ENCODE peak calls at places on chromosome 1, in six cellular contexts. One of them, this sample, is unnamed.

GRCh38 chr1:23980725-23981063 is 567 bp upstream of the SRSF10 start:
- DNase-seq in mesendoderm: peak
- DNase-seq in Jurkat, Clone E6-1: no peak
- DNase-seq in heart right ventricle: no peak
- DNase-seq in aorta: no peak
- DNase-seq in adrenal gland: peak
- DNase-seq in this sample: no peak

GRCh38 chr1:147390185-147390542 is 147.7 kb downstream of the CHD1L start:
- DNase-seq in aorta: no peak
- DNase-seq in heart right ventricle: no peak
- DNase-seq in mesendoderm: no peak
- DNase-seq in adrenal gland: no peak
- DNase-seq in Jurkat, Clone E6-1: no peak
- DNase-seq in this sample: no peak

GRCh38 chr1:28248273-28249012 is 10.9 kb upstream of the SESN2 start:
- DNase-seq in mesendoderm: peak
- DNase-seq in Jurkat, Clone E6-1: peak
- DNase-seq in aorta: peak
- DNase-seq in adrenal gland: peak
- DNase-seq in heart right ventricle: peak
- DNase-seq in this sample: peak

GRCh38 chr1:205346956-205347574 is 9.7 kb downstream of the KLHDC8A start:
- DNase-seq in mesendoderm: peak
- DNase-seq in adrenal gland: no peak
- DNase-seq in aorta: no peak
- DNase-seq in heart right ventricle: no peak
- DNase-seq in Jurkat, Clone E6-1: no peak
- DNase-seq in this sample: no peak

GRCh38 chr1:53625049-53625448 is 113.9 kb downstream of the GLIS1 start:
- DNase-seq in Jurkat, Clone E6-1: no peak
- DNase-seq in adrenal gland: no peak
- DNase-seq in mesendoderm: no peak
- DNase-seq in aorta: peak
- DNase-seq in heart right ventricle: no peak
- DNase-seq in this sample: no peak

GRCh38 chr1:64171797-64172281 is 31.6 kb upstream of the UBE2U start:
- DNase-seq in mesendoderm: peak
- DNase-seq in heart right ventricle: no peak
- DNase-seq in aorta: no peak
- DNase-seq in Jurkat, Clone E6-1: peak
- DNase-seq in adrenal gland: no peak
- DNase-seq in this sample: no peak

GRCh38 chr1:147840909-147841308 is 61.7 kb upstream of the GJA8 start:
- DNase-seq in mesendoderm: peak
- DNase-seq in aorta: no peak
- DNase-seq in heart right ventricle: no peak
- DNase-seq in Jurkat, Clone E6-1: no peak
- DNase-seq in adrenal gland: no peak
- DNase-seq in this sample: no peak

GRCh38 chr1:91427741-91428140 is 23.1 kb upstream of the HFM1 start:
- DNase-seq in adrenal gland: no peak
- DNase-seq in heart right ventricle: no peak
- DNase-seq in aorta: no peak
- DNase-seq in mesendoderm: no peak
- DNase-seq in Jurkat, Clone E6-1: no peak
- DNase-seq in this sample: no peak

GRCh38 chr1:159250817-159251216 is 46.1 kb downstream of the ACKR1 start:
- DNase-seq in mesendoderm: peak
- DNase-seq in adrenal gland: no peak
- DNase-seq in aorta: no peak
- DNase-seq in Jurkat, Clone E6-1: no peak
- DNase-seq in heart right ventricle: no peak
- DNase-seq in this sample: no peak

GRCh38 chr1:233261206-233261605 is 34.3 kb downstream of the PCNX2 start:
- DNase-seq in mesendoderm: no peak
- DNase-seq in aorta: no peak
- DNase-seq in heart right ventricle: no peak
- DNase-seq in Jurkat, Clone E6-1: no peak
- DNase-seq in adrenal gland: no peak
- DNase-seq in this sample: no peak

GRCh38 chr1:7388141-7388487 is 383.0 kb upstream of the VAMP3 start:
- DNase-seq in adrenal gland: peak
- DNase-seq in Jurkat, Clone E6-1: no peak
- DNase-seq in mesendoderm: no peak
- DNase-seq in aorta: peak
- DNase-seq in heart right ventricle: peak
- DNase-seq in this sample: peak

GRCh38 chr1:246297314-246298273 is 209.5 kb downstream of the SMYD3 start:
- DNase-seq in aorta: no peak
- DNase-seq in mesendoderm: no peak
- DNase-seq in heart right ventricle: no peak
- DNase-seq in Jurkat, Clone E6-1: no peak
- DNase-seq in adrenal gland: no peak
- DNase-seq in this sample: no peak

GRCh38 chr1:20587639-20588017 is 1.3 kb upstream of the CDA start:
- DNase-seq in aorta: no peak
- DNase-seq in heart right ventricle: no peak
- DNase-seq in Jurkat, Clone E6-1: no peak
- DNase-seq in adrenal gland: no peak
- DNase-seq in mesendoderm: no peak
- DNase-seq in this sample: no peak

GRCh38 chr1:80401757-80402156 is 1395.2 kb upstream of the ADGRL4 start:
- DNase-seq in heart right ventricle: no peak
- DNase-seq in Jurkat, Clone E6-1: no peak
- DNase-seq in aorta: no peak
- DNase-seq in adrenal gland: no peak
- DNase-seq in mesendoderm: no peak
- DNase-seq in this sample: no peak

GRCh38 chr1:212247179-212247721 is 38.0 kb upstream of the PPP2R5A start:
- DNase-seq in heart right ventricle: no peak
- DNase-seq in mesendoderm: no peak
- DNase-seq in adrenal gland: peak
- DNase-seq in Jurkat, Clone E6-1: no peak
- DNase-seq in aorta: no peak
- DNase-seq in this sample: no peak

GRCh38 chr1:247825362-247825761 is 1.4 kb upstream of the OR14A16 start:
- DNase-seq in aorta: no peak
- DNase-seq in heart right ventricle: no peak
- DNase-seq in Jurkat, Clone E6-1: no peak
- DNase-seq in adrenal gland: no peak
- DNase-seq in mesendoderm: no peak
- DNase-seq in this sample: no peak

GRCh38 chr1:54842206-54842915 is 41.2 kb upstream of the TTC22 start:
- DNase-seq in Jurkat, Clone E6-1: no peak
- DNase-seq in mesendoderm: no peak
- DNase-seq in heart right ventricle: no peak
- DNase-seq in aorta: no peak
- DNase-seq in adrenal gland: no peak
- DNase-seq in this sample: no peak

GRCh38 chr1:173127369-173128307 is 76.9 kb upstream of the TNFSF18 start:
- DNase-seq in adrenal gland: no peak
- DNase-seq in aorta: no peak
- DNase-seq in heart right ventricle: no peak
- DNase-seq in mesendoderm: no peak
- DNase-seq in Jurkat, Clone E6-1: no peak
- DNase-seq in this sample: peak

GRCh38 chr1:200670215-200671118 is 760 bp upstream of the DDX59 start:
- DNase-seq in Jurkat, Clone E6-1: peak
- DNase-seq in aorta: no peak
- DNase-seq in heart right ventricle: peak
- DNase-seq in adrenal gland: peak
- DNase-seq in mesendoderm: peak
- DNase-seq in this sample: peak

GRCh38 chr1:47405697-47406096 is 10.4 kb upstream of the FOXE3 start:
- DNase-seq in mesendoderm: peak
- DNase-seq in adrenal gland: no peak
- DNase-seq in aorta: no peak
- DNase-seq in Jurkat, Clone E6-1: no peak
- DNase-seq in heart right ventricle: no peak
- DNase-seq in this sample: no peak

GRCh38 chr1:30525980-30526651 is 197.3 kb downstream of the MATN1 start:
- DNase-seq in Jurkat, Clone E6-1: no peak
- DNase-seq in aorta: peak
- DNase-seq in adrenal gland: peak
- DNase-seq in mesendoderm: peak
- DNase-seq in heart right ventricle: peak
- DNase-seq in this sample: no peak

GRCh38 chr1:204435886-204436271 is 24.3 kb upstream of the PPP1R15B start:
- DNase-seq in heart right ventricle: no peak
- DNase-seq in adrenal gland: no peak
- DNase-seq in mesendoderm: no peak
- DNase-seq in Jurkat, Clone E6-1: no peak
- DNase-seq in aorta: no peak
- DNase-seq in this sample: no peak

GRCh38 chr1:16420719-16421118 is 16.5 kb downstream of the SPATA21 start:
- DNase-seq in adrenal gland: no peak
- DNase-seq in Jurkat, Clone E6-1: peak
- DNase-seq in heart right ventricle: no peak
- DNase-seq in mesendoderm: no peak
- DNase-seq in aorta: no peak
- DNase-seq in this sample: no peak

GRCh38 chr1:41474490-41475271 is 9.8 kb downstream of the EDN2 start:
- DNase-seq in aorta: peak
- DNase-seq in mesendoderm: peak
- DNase-seq in Jurkat, Clone E6-1: no peak
- DNase-seq in heart right ventricle: peak
- DNase-seq in adrenal gland: peak
- DNase-seq in this sample: no peak

GRCh38 chr1:190474010-190474409 is 3.7 kb downstream of the BRINP3 start:
- DNase-seq in adrenal gland: no peak
- DNase-seq in aorta: no peak
- DNase-seq in Jurkat, Clone E6-1: no peak
- DNase-seq in mesendoderm: no peak
- DNase-seq in heart right ventricle: no peak
- DNase-seq in this sample: no peak
- H3K4me3 ChIP-seq in adrenal gland: no peak
- H3K4me3 ChIP-seq in aorta: no peak
- H3K4me3 ChIP-seq in Jurkat, Clone E6-1: no peak
- H3K4me3 ChIP-seq in mesendoderm: no peak
- H3K4me3 ChIP-seq in heart right ventricle: no peak
- H3K4me3 ChIP-seq in this sample: no peak

DNA sequence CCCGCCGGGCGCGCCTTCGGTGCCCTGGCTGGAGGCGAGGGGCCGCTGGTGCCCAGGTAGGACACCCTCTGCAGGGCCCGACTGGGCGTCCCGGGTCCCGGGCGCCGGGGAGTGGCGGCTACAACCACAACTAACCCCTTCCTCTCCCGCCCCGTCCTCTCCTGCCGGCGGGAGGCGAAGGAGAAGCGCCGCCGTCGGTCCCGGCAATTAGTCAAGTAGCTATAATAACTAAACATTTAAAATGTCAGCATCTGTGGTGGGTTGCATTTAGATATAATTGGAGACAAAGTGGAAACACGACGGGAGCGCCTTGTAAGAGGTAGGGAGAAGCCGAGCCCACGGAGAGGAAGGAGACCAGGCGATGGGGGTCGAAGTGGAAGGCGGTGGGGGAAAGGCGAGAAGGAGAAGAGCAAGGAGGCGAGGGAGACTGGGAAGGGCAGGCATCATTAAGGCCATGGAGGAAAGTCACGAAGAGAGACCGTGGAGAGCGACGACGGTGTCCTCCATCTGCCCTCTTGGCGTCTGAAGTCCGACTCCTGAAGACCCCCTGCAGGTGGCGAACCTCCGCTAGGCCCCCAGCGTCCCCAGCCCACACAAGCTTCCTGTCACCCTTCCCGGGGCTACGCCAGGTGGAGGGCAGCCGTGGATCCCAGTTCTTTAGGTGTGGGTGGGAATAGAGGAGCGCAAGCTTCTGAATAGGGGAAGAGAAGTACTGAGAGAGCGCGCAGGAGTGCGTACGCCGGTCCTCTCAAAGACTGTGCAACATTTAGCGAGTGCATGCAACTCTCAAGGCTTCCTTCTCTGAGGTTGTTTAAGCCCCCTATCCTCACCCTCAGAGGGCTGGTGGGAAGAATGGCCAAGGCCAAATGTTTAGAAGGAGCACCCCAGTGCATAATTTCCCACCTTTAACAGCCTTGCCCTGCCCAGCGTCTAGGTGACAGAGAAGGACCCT is 1.6 kb downstream of the CNIH3 start:
- DNase-seq in heart right ventricle: no peak
- DNase-seq in Jurkat, Clone E6-1: no peak
- DNase-seq in aorta: no peak
- DNase-seq in adrenal gland: no peak
- DNase-seq in mesendoderm: peak
- DNase-seq in this sample: no peak
- H3K4me3 ChIP-seq in heart right ventricle: no peak
- H3K4me3 ChIP-seq in Jurkat, Clone E6-1: no peak
- H3K4me3 ChIP-seq in aorta: no peak
- H3K4me3 ChIP-seq in adrenal gland: no peak
- H3K4me3 ChIP-seq in mesendoderm: peak
- H3K4me3 ChIP-seq in this sample: no peak

DNA sequence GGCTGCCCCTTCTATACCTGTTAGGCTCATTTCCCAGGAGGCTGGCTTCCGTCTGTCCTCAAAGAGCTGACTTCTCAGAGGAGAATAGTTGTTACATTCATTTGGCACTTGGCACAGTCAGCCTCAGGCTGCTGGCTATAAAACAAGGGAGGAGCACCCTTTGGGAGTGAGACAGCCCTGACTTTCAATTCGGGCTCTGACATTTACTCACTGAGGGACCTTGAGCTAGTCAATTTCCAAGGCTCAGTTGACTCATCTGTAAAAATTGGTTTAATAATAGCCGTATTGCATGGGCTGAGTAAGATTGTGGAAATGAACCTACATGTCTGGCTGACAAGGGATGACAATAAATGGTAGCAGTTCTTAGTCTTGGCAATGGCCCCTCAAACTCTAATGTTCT is 13.7 kb downstream of the ALX3 start:
- DNase-seq in heart right ventricle: no peak
- DNase-seq in adrenal gland: peak
- DNase-seq in mesendoderm: no peak
- DNase-seq in Jurkat, Clone E6-1: no peak
- DNase-seq in aorta: peak
- DNase-seq in this sample: no peak
- H3K4me3 ChIP-seq in heart right ventricle: no peak
- H3K4me3 ChIP-seq in adrenal gland: no peak
- H3K4me3 ChIP-seq in mesendoderm: no peak
- H3K4me3 ChIP-seq in Jurkat, Clone E6-1: no peak
- H3K4me3 ChIP-seq in aorta: no peak
- H3K4me3 ChIP-seq in this sample: no peak

DNA sequence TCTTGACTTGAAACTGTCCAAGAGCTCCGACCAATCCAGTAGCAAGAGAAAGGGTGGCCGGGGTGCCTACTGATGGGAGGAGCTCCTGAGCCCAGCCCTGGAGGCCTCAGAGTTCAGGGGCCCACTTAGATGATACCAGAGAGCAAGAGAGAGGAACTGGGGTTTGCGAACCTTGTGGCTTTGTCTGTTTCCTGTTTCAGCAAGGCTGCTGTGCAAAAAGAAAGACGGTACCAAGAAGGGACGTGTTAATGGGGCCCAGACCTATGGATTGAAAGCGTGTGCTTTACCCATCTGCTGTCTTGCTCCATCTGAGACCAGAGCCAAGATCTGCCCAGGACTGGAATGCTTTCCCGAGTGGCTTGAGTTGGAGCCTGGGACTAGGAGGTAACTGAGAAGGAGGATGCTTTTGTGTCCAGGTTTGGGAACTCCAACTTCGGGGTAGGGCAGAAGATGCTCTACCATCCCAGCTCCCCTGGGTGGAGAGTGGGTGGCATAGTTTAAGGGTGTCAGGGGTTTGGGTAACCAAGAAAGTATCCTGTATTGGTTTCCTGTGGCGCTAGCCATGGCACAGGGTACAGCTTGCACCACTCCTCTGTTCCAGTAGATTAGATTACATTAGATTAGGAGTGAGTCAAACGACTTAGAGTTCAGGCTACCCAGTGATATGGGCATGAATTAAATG is at the start of gene TRAF3IP3:
- DNase-seq in heart right ventricle: no peak
- DNase-seq in aorta: no peak
- DNase-seq in Jurkat, Clone E6-1: peak
- DNase-seq in adrenal gland: peak
- DNase-seq in mesendoderm: no peak
- DNase-seq in this sample: no peak
- H3K4me3 ChIP-seq in heart right ventricle: no peak
- H3K4me3 ChIP-seq in aorta: no peak
- H3K4me3 ChIP-seq in Jurkat, Clone E6-1: peak
- H3K4me3 ChIP-seq in adrenal gland: no peak
- H3K4me3 ChIP-seq in mesendoderm: no peak
- H3K4me3 ChIP-seq in this sample: no peak

This sample was measured in right lobe of liver.